ENCODE peak calls at places on chromosomes 16 and 17, in four cellular contexts. D is kidney epithelial cell, H is IMR-90, F is cardiac fibroblast. J is an unnamed sample.

GRCh38 chr17:71632328-71632727 is 488.5 kb upstream of the SOX9 start:
- DNase-seq in H (peak), F (peak), D (no peak), J (no peak)

GRCh38 chr16:30761427-30761927 is 385 bp downstream of the CFAP119 start:
- DNase-seq in F (peak), D (no peak), H (peak), J (no peak)

GRCh38 chr17:49224198-49224996 is 6.2 kb downstream of the PHOSPHO1 start:
- DNase-seq in D (no peak), F (no peak), H (no peak), J (no peak)

GRCh38 chr17:57939797-57940196 is 15.4 kb downstream of the CUEDC1 start:
- DNase-seq in D (no peak), H (no peak), F (no peak), J (no peak)

GRCh38 chr16:8959921-8960787 is 3.6 kb downstream of the USP7 start:
- DNase-seq in D (no peak), H (peak), F (peak), J (no peak)

GRCh38 chr17:41437769-41438168 is 3.0 kb downstream of the KRT38 start:
- DNase-seq in H (peak), D (no peak), F (no peak), J (no peak)

GRCh38 chr16:46404028-46404427 is 217.2 kb downstream of the SHCBP1 start:
- DNase-seq in F (no peak), H (no peak), D (no peak), J (no peak)

GRCh38 chr17:72392056-72393010 is 271.5 kb downstream of the SOX9 start:
- DNase-seq in H (peak), D (peak), F (peak), J (peak)

GRCh38 chr16:68778551-68779231 is 41.6 kb downstream of the CDH1 start:
- DNase-seq in F (no peak), H (no peak), D (no peak), J (no peak)

GRCh38 chr17:64020068-64020766 is at the start of gene ICAM2:
- DNase-seq in D (no peak), H (no peak), F (no peak), J (no peak)

GRCh38 chr17:62965649-62966425 is at the start of gene TANC2:
- DNase-seq in D (peak), F (peak), H (peak), J (no peak)

GRCh38 chr16:2511128-2511785 is 2.5 kb upstream of the ATP6V0C start:
- DNase-seq in D (no peak), H (peak), F (peak), J (no peak)

GRCh38 chr17:44335515-44336356 is 9.4 kb upstream of the GRN start:
- DNase-seq in H (no peak), F (no peak), D (no peak), J (no peak)

GRCh38 chr17:43556292-43556691 is 10.2 kb upstream of the ETV4 start:
- DNase-seq in F (peak), H (peak), D (no peak), J (no peak)

GRCh38 chr16:61926766-61927165 is 109.5 kb downstream of the CDH8 start:
- DNase-seq in D (no peak), H (no peak), F (peak), J (no peak)

GRCh38 chr17:50062323-50063243 is 6.7 kb downstream of the ITGA3 start:
- DNase-seq in F (peak), H (peak), D (peak), J (peak)

GRCh38 chr17:416293-417206 is 63.9 kb upstream of the RPH3AL start:
- DNase-seq in D (no peak), H (no peak), F (no peak), J (peak)

GRCh38 chr17:14201087-14201486 is 35.6 kb downstream of the CDRT15 start:
- DNase-seq in D (no peak), H (peak), F (no peak), J (no peak)

GRCh38 chr16:27202923-27203428 is 350 bp upstream of the KDM8 start:
- DNase-seq in D (no peak), H (no peak), F (no peak), J (no peak)

GRCh38 chr17:64343833-64344637 is 46.6 kb downstream of the PECAM1 start:
- DNase-seq in H (peak), F (peak), D (peak), J (peak)

GRCh38 chr16:82832861-82833260 is 206.1 kb downstream of the CDH13 start:
- DNase-seq in H (peak), F (peak), D (no peak), J (no peak)

GRCh38 chr17:72556944-72557826 is 436.4 kb downstream of the SOX9 start:
- DNase-seq in H (peak), D (peak), F (peak), J (no peak)

GRCh38 chr17:64240261-64240740 is 22.8 kb downstream of the TEX2 start:
- DNase-seq in F (no peak), D (no peak), H (peak), J (no peak)

GRCh38 chr16:81616321-81617020 is 162.6 kb upstream of the PLCG2 start:
- DNase-seq in D (no peak), H (peak), F (peak), J (no peak)

GRCh38 chr17:2235792-2236365 is 67.7 kb downstream of the SMG6 start:
- DNase-seq in H (no peak), F (peak), D (no peak), J (no peak)

GRCh38 chr16:23145608-23146007 is 3.6 kb downstream of the USP31 start:
- DNase-seq in D (peak), H (peak), F (peak), J (peak)

GRCh38 chr17:47295874-47296255 is 27.9 kb upstream of the EFCAB13 start:
- DNase-seq in D (no peak), F (no peak), H (no peak), J (no peak)

GRCh38 chr17:79146562-79146961 is 71.9 kb downstream of the ENGASE start:
- DNase-seq in H (no peak), F (no peak), D (no peak), J (no peak)

GRCh38 chr16:49593423-49594040 is 219.9 kb downstream of the C16orf78 start:
- DNase-seq in F (no peak), D (no peak), H (no peak), J (no peak)

GRCh38 chr16:22353188-22353919 is 21.1 kb downstream of the CDR2 start:
- DNase-seq in H (peak), D (no peak), F (peak), J (peak)

GRCh38 chr17:30995347-30995746 is 24.5 kb downstream of the RNF135 start:
- DNase-seq in F (no peak), D (no peak), H (peak), J (no peak)

GRCh38 chr16:50280932-50281331 is 14.6 kb downstream of the ADCY7 start:
- DNase-seq in F (no peak), H (no peak), D (no peak), J (no peak)

GRCh38 chr17:57247261-57247660 is 9.1 kb upstream of the MSI2 start:
- DNase-seq in H (no peak), F (no peak), D (no peak), J (no peak)

GRCh38 chr17:1709971-1710806 is at the start of gene TLCD2:
- DNase-seq in H (peak), F (peak), D (no peak), J (no peak)

GRCh38 chr16:65634833-65635232 is 513.0 kb upstream of the CDH11 start:
- DNase-seq in D (no peak), H (no peak), F (no peak), J (no peak)
- H3K4me3 ChIP-seq in D (no peak), H (no peak), F (no peak), J (no peak)

GRCh38 chr17:10756604-10757003 is 26.8 kb upstream of the TMEM220 start:
- DNase-seq in D (no peak), H (no peak), F (no peak), J (no peak)

GRCh38 chr17:10756146-10756545 is 26.3 kb upstream of the TMEM220 start:
- DNase-seq in D (no peak), H (no peak), F (no peak), J (no peak)

GRCh38 chr17:10754109-10754508 is 24.3 kb upstream of the TMEM220 start:
- DNase-seq in F (peak), D (no peak), H (peak), J (no peak)

GRCh38 chr17:10755592-10756127 is 25.8 kb upstream of the TMEM220 start:
- DNase-seq in H (no peak), D (no peak), F (no peak), J (no peak)

DNA sequence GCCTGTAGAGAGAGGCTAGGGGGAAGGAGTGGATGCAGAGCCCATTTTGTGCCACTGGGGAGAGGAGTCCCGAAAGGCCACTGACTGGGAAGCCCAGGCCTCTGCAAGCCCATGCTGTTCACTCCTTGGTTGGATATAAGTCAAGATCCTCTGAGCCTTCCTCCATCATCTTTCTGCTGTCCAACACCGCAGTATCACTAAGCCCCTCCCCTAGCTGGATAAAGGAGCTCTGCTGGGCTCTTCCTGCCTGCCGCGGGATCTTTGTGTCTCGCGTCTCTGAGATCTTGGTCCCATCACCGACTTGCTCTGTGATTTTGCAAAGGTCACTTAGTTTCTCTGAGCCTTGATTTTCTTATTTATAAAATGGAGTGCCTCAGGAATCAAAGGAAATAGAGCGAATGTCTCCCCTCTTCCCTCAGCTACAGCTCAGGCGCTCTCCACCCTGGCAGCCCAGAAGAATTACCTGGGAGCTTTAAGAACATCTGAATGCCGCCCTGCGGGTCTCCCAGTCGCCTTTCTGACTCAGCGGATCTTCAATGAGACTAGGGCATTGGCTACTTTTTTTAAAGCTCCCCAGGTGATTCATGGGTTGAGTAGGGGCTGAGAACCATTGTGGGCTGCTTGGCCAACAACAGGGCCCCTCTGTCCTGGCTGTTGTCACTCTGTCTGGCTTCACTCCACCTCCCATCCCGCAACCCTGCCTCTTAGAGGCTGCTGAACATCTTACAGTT is 25.2 kb upstream of the TMEM220 start:
- DNase-seq in D (no peak), F (no peak), H (no peak), J (no peak)
- H3K4me3 ChIP-seq in D (no peak), F (no peak), H (no peak), J (no peak)

DNA sequence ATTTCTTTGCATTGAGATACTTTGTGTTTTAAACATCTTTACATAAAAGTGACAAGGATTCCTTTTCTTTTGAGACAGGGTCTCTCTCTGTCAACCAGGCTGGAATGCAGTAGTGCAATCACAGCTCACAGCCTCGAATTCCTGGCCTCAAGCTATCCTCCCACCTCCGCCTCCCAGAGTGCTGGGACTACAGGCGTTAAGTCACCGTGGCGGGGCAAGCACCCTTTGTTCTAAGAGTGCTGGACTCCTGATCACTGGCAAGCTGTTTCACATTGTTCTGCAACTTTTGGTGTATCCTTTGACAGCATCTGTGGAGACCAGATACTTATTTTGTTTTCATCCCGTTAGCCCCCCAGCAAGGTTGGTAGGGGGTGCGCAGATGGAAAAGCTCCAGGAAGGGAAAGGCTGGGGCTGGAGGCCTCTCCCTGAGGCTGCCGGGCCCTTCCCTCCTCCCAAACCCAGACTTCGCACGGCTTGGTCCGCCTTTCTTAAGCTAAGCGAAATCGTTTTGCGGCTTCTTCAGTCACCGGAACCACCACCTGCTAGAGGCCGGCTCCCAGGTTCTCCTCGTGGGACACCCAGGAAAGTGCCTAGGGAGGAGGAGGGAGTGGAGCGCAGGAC is 1.1 kb downstream of the ST6GALNAC2 start:
- DNase-seq in F (no peak), D (no peak), H (no peak), J (no peak)
- H3K4me3 ChIP-seq in F (peak), D (peak), H (peak), J (peak)

GRCh38 chr16:52657924-52658323 is 111.0 kb upstream of the TOX3 start:
- DNase-seq in F (no peak), H (no peak), D (no peak), J (no peak)
- H3K4me3 ChIP-seq in F (no peak), H (no peak), D (no peak), J (no peak)

GRCh38 chr17:29150191-29150590 is 30.0 kb downstream of the MYO18A start:
- DNase-seq in D (no peak), H (no peak), F (no peak), J (no peak)
- H3K4me3 ChIP-seq in D (no peak), H (no peak), F (no peak), J (no peak)

DNA sequence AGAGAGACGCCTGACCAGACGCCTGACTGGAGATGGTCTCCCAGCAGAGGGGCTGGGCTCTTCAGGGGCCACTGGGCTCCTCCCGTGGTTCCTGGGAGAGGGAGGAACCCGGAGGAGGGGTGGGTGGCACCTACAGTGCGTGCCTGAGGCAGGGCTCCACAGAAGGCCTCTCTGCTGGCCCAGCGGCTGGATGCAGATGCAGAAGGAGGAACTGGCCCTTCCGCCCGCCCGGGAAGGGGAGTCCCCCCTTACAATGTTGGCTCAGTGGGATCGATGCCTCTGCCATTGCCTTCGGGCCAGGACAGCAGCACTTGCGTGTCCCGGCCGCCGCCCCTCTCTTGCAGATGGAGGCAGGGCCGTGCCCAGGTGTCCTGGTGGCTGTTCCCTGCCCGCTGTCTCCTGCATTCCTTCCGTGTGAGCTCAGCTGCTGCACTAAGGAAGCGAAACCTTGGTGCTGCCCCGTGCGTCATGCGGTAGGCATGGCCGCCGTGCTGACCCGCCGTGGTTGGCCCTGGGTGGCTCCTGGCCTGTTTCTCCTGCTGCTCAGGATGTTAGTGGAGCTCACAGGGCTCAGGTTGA is 15.1 kb downstream of the BAIAP2 start:
- DNase-seq in D (peak), H (no peak), F (no peak), J (no peak)
- H3K4me3 ChIP-seq in D (no peak), H (no peak), F (no peak), J (peak)

DNA sequence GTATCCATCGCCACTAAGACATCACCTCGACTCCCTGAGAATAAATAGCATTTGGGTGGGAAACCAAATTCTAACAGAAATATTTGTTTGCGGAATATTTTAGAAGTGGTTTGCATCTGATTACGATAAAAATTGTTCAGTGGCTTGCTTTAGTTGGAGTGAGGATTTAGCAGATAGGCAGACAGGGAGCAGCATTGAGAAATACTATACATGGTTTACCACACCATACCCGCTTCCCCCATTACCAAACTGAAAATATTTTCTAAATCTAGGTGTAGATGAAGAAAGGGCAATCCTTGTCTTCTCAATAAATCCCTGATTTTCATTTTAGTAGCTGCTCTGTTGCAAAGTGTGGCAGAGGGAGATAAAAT is 895 bp upstream of the BAHCC1 start:
- DNase-seq in F (no peak), H (no peak), D (no peak), J (no peak)
- H3K4me3 ChIP-seq in F (peak), H (no peak), D (no peak), J (peak)

DNA sequence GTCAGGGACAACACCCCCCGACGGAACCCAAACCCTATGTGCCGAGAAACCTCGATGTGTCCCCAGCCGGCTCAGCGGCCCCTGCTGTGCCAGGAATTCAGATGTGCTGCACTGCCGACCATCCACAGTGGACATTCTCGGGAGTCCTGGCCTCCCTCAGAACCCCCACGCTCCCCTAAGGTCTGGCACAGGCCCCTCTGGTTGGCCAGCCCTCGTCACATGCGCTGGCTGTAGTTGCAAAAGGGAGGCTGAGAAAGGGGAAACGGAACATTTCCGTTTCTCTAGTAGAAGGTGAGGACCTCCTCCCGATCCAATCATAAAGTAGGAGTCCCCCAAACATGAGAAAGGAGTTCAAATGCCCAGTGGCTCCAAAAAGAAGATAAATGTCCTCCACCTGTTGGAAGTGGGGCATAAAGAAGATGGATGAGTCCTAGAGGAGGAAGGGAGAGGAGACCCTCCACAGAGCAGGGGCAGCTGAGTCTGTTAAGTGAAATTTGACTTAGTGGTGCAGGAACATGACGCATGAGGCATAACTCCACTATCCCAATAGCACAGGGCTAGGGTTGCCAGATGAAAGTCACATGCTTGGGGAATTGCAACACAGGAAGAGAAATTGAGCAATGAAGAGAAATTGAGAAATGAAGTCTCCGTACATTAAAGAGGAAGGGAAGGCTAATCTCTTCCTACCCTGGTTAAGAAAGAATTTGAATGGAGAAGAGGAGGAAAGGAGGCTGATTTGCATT is 49.3 kb upstream of the WSB1 start:
- DNase-seq in D (no peak), F (peak), H (peak), J (peak)
- H3K4me3 ChIP-seq in D (no peak), F (no peak), H (peak), J (peak)

DNA sequence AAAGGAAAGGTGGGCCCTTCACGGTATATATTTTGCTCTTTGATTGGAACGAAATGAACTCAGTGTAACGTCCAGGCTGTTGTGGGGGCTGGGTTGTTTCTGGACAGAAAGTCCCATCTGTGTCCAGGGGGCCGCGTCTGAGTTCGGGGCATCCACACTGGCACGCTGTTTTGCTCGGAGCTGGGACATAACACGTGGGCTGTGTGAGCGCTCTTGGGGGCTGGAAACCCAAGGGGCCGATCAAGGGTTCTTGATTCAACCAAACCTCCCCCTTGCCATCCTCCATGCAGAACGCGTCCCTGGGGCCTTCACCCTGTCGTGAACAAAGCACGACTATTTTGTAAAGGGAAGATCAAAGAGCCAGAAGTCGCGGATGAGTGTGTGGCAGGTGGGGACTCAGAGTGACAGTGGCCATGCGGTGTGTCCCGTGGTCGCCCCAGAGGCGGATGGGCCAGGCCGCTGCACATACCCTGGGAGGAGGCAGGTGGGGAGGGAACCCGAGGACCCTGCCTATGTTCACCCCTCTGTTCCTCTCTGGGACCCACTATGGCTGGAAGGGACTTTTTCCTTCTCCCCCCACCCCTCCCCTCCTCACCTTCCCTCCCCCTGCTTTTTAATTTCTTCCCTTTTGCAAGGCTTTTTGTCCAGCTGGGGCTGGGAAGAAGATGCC is 387.2 kb downstream of the SEC14L1 start:
- DNase-seq in D (no peak), H (no peak), F (no peak), J (no peak)
- H3K4me3 ChIP-seq in D (peak), H (no peak), F (no peak), J (no peak)

DNA sequence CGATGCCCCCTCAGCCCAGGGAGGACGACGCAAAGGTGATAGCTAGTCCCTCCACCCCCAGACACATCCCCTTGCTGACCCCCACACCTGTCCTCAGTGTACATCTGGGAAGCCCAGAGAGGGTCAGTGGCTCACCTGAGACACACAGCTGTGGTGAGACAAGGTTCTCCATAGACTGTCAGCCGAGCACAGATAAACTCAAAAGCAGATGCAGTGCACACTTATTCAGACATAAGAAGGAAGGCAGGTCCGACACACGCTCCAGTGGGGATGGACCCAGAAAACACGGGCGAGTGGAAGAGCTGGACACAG is 19.6 kb downstream of the CBFA2T3 start:
- DNase-seq in H (no peak), D (no peak), F (no peak), J (no peak)
- H3K4me3 ChIP-seq in H (no peak), D (no peak), F (no peak), J (no peak)

J was measured in epithelial cell of proximal tubule.